ENCODE peak calls at places on chromosomes 5 and 9, in seven cellular contexts. X is left ventricle myocardium inferior; G is IMR-90; A is breast epithelium; I is CD4-positive, alpha-beta T cell; V is RWPE2; R is sigmoid colon. M is an unnamed sample.

GRCh38 chr5:180598316-180598701 is 7.0 kb upstream of the SCGB3A1 start:
- DNase-seq in R (no peak), V (no peak), G (no peak), I (no peak), A (peak; percentile 40), X (no peak), M (no peak)

GRCh38 chr9:110125207-110125751 is 82.7 kb downstream of the C9orf152 start:
- DNase-seq in G (peak; percentile 98), R (peak; percentile 97), I (no peak), X (peak; percentile 86), V (no peak), A (peak; percentile 52), M (no peak)

GRCh38 chr5:5164158-5164557 is 24.0 kb downstream of the ADAMTS16 start:
- DNase-seq in R (no peak), I (no peak), X (no peak), G (no peak), V (no peak), A (no peak), M (no peak)

GRCh38 chr9:6938447-6938846 is 180.7 kb downstream of the KDM4C start:
- DNase-seq in A (no peak), R (no peak), I (no peak), X (no peak), V (no peak), G (peak; percentile 95), M (no peak)

GRCh38 chr5:22835630-22836029 is 17.5 kb downstream of the CDH12 start:
- DNase-seq in V (no peak), R (no peak), I (no peak), A (no peak), X (no peak), G (no peak), M (no peak)

GRCh38 chr5:55303238-55303690 is 4.2 kb downstream of the DHX29 start:
- DNase-seq in A (no peak), X (no peak), G (peak; percentile 93), V (no peak), R (no peak), I (no peak), M (peak; percentile 87)

GRCh38 chr9:89978185-89978584 is 373.4 kb downstream of the GADD45G start:
- DNase-seq in V (no peak), I (no peak), X (no peak), A (no peak), R (no peak), G (peak; percentile 21), M (peak; percentile 36)

GRCh38 chr9:81902601-81903000 is 25.6 kb upstream of the SPATA31D4 start:
- DNase-seq in I (no peak), A (no peak), R (no peak), V (no peak), X (no peak), G (peak; percentile 46), M (peak; percentile 65)

GRCh38 chr5:1060535-1060981 is 51.3 kb downstream of the SLC12A7 start:
- DNase-seq in G (no peak), V (no peak), X (peak; percentile 14), R (no peak), I (no peak), A (no peak), M (no peak)

GRCh38 chr9:137828527-137829259 is 48.9 kb upstream of the CACNA1B start:
- DNase-seq in X (no peak), A (no peak), R (no peak), V (no peak), G (peak; percentile 18), I (no peak), M (no peak)

GRCh38 chr5:44645502-44645901 is 163.2 kb upstream of the MRPS30 start:
- DNase-seq in R (no peak), A (no peak), I (no peak), G (no peak), V (no peak), X (no peak), M (no peak)

GRCh38 chr9:19430201-19430760 is 21.5 kb downstream of the ACER2 start:
- DNase-seq in R (no peak), X (no peak), V (no peak), A (no peak), G (no peak), I (no peak), M (no peak)

GRCh38 chr9:93593144-93593655 is 16.8 kb downstream of the PHF2 start:
- DNase-seq in I (no peak), A (no peak), V (no peak), R (no peak), G (no peak), X (no peak), M (no peak)

GRCh38 chr5:136249678-136250266 is 56.8 kb upstream of the SMIM32 start:
- DNase-seq in R (no peak), I (no peak), V (no peak), X (peak; percentile 33), A (peak; percentile 59), G (peak; percentile 70), M (peak; percentile 68)

GRCh38 chr9:96376926-96377874 is 6.3 kb downstream of the SLC35D2 start:
- DNase-seq in V (no peak), X (no peak), A (no peak), G (peak; percentile 38), I (no peak), R (peak; percentile 17), M (peak; percentile 34)

GRCh38 chr5:2008851-2009629 is 126.3 kb upstream of the IRX4 start:
- DNase-seq in V (no peak), A (no peak), R (no peak), X (no peak), G (no peak), I (no peak), M (no peak)

DNA sequence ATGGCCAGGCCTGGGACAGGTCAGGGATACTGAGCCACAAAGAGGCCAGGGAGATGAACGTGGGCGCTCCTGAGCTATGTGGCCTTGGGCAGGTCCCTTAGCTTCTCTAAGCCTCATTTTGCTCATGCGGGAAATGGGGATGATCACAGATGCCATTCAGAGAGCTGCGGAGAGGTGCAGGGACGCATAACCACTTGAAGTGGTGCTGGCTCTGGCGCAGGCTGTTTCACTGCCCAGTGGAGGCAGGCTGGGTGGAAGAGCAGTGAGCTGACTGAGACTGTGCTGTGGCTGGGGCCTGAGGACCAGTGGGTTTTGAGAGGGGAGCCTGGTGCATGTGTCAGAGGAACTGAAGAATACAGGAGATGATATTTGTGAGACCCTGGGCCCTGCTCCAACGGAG is 18.4 kb downstream of the CXXC5 start:
- DNase-seq in R (no peak), V (no peak), G (no peak), X (no peak), I (no peak), A (no peak), M (no peak)
- H3K27ac ChIP-seq in R (peak overlapping the region; percentile 88), V (no peak overlapping the region), G (no peak overlapping the region), X (peak overlapping the region; percentile 91), I (no peak overlapping the region), A (peak overlapping the region; percentile 97), M (peak overlapping the region; percentile 88)

GRCh38 chr5:161847896-161848510 is at the start of gene GABRA1:
- DNase-seq in I (no peak), V (no peak), R (no peak), A (no peak), G (no peak), X (no peak), M (no peak)
- TF ChIP-seq CTCF in I (no peak), V (no peak), R (no peak), A (no peak), G (no peak), X (no peak), M (no peak)

GRCh38 chr5:38323645-38324295 is 65.4 kb downstream of the EGFLAM start:
- DNase-seq in I (no peak), A (no peak), R (no peak), V (no peak), G (peak; percentile 35), X (no peak), M (peak; percentile 17)
- H3K27ac ChIP-seq in I (no peak overlapping the region), A (no peak overlapping the region), R (no peak overlapping the region), V (no peak overlapping the region), G (no peak overlapping the region), X (no peak overlapping the region), M (no peak overlapping the region)

GRCh38 chr5:176364765-176365662 is at the start of gene ARL10:
- DNase-seq in V (no peak), X (peak; percentile 48), G (peak; percentile 20), R (no peak), I (no peak), A (no peak), M (peak; percentile 27)
- TF ChIP-seq CTCF in V (no peak), X (no peak), G (no peak), R (no peak), I (no peak), A (no peak), M (no peak)

DNA sequence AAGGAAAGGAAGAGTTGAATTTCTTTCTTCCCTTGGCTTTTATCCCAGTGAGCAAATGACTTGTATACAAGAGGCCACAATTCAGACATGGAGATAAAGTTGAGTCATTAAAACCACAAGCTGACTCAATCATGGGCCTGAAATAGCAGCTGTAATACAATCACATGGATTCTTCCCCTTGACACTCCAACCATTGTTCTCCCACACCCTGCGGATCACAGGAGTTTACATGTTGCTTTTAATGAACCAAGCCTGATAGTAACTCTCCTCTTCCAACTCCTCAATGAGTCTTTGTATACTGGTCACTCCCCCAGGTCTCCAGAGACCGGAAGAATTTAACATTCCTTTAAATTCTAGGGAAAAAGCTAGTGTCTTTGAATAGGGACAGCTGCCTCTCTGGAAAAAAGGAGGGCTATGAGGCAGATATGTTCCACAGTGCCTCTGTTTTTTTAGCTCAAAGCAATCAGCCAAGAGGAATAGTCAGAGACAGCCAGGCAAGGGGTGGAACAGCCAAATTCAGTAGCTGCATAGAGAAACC is 32.4 kb downstream of the PCDHGC5 start:
- DNase-seq in I (no peak), A (no peak), R (no peak), X (no peak), V (peak; percentile 82), G (peak; percentile 100), M (peak; percentile 98)
- H3K27ac ChIP-seq in I (no peak overlapping the region), A (peak overlapping the region; percentile 92), R (peak overlapping the region; percentile 52), X (peak overlapping the region; percentile 81), V (peak overlapping the region; percentile 80), G (peak overlapping the region; percentile 18), M (peak overlapping the region; percentile 90)

DNA sequence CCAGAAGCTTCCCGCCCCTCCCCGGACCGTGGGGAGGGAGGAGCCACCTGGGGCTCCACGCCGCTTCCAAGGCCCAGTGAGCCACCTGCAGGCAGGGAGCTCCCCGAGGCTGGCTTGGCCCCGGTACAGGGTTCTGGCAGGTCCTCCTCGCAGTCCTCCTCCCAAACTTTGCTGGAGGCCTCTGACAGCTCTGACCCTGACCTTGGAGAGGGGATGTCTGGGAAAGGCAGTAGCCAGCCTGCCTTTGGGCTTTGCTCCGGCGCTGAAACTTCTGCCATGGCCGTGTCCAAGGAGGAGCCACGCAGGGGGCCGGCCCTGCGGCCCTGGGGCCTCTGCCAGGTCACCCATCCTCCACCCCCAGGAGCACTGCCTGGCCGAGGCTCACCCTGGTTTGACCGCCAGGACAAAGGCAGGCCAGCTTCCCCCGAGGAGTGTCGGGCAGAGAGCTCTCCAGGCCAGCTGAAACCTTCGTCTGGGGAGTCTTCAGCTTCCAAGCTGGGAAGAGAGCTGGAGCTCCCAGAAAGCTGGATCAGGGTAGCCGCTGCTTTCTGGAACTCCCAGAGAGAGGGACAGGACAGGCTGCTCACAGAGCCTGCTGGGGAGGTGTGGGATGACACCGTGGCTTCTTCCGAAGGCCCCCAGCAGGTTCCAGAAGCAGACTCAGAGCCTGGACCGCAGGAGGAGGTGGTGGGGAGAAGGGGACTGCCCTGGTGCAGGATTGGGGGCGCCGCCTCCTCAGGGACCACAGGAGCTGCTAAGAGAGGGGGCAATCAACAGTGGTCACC is 9.0 kb upstream of the QSOX2 start:
- DNase-seq in X (no peak), R (no peak), A (no peak), V (no peak), I (no peak), G (no peak), M (no peak)
- TF ChIP-seq CTCF in X (no peak), R (no peak), A (no peak), V (no peak), I (no peak), G (no peak), M (no peak)

GRCh38 chr9:120888626-120889025 is 11.6 kb upstream of the PHF19 start:
- DNase-seq in V (no peak), A (no peak), X (no peak), I (no peak), R (no peak), G (no peak), M (no peak)
- H3K27ac ChIP-seq in V (no peak overlapping the region), A (no peak overlapping the region), X (no peak overlapping the region), I (peak overlapping the region; percentile 88), R (no peak overlapping the region), G (no peak overlapping the region), M (no peak overlapping the region)

M was measured in RWPE1.